ENCODE peak calls at places on chromosomes 2 and 18, in four cellular contexts. Q is K562, K is HepG2, R is SK-N-SH. E is an unnamed sample.

GRCh38 chr2:13546131-13546530 is 829.4 kb downstream of the TRIB2 start:
- DNase-seq in Q (no peak), K (no peak), R (no peak), E (no peak)

GRCh38 chr2:237483018-237483731 is 3.9 kb upstream of the MLPH start:
- DNase-seq in Q (no peak), K (no peak), R (no peak), E (no peak)

GRCh38 chr18:54616220-54616848 is 25.3 kb downstream of the DYNAP start:
- DNase-seq in Q (peak), K (no peak), R (no peak), E (no peak)

GRCh38 chr18:48592540-48592939 is 53.7 kb downstream of the CTIF start:
- DNase-seq in Q (peak), K (no peak), R (no peak), E (no peak)

GRCh38 chr18:39191058-39191457 is 1625.5 kb upstream of the CELF4 start:
- DNase-seq in Q (no peak), K (no peak), R (no peak), E (no peak)

GRCh38 chr2:62369549-62370164 is 136.3 kb downstream of the TMEM17 start:
- DNase-seq in Q (no peak), K (no peak), R (peak), E (no peak)

GRCh38 chr2:240965296-240965904 is 33.0 kb upstream of the SNED1 start:
- DNase-seq in Q (no peak), K (no peak), R (peak), E (no peak)

GRCh38 chr2:140994856-140995255 is 1136.0 kb downstream of the LRP1B start:
- DNase-seq in Q (no peak), K (no peak), R (no peak), E (no peak)

GRCh38 chr2:223846524-223846923 is 9.1 kb upstream of the AP1S3 start:
- DNase-seq in Q (no peak), K (no peak), R (no peak), E (no peak)

GRCh38 chr2:75381032-75381431 is 179.7 kb downstream of the EVA1A start:
- DNase-seq in Q (no peak), K (no peak), R (no peak), E (no peak)

GRCh38 chr18:39564716-39565115 is 1999.1 kb upstream of the CELF4 start:
- DNase-seq in Q (no peak), K (no peak), R (no peak), E (no peak)

GRCh38 chr2:194826241-194826640 is 830.8 kb upstream of the SLC39A10 start:
- DNase-seq in Q (no peak), K (no peak), R (no peak), E (no peak)

GRCh38 chr18:37251679-37252078 is 313.9 kb downstream of the CELF4 start:
- DNase-seq in Q (no peak), K (no peak), R (no peak), E (no peak)

GRCh38 chr2:206700141-206700540 is 18.1 kb downstream of the DYTN start:
- DNase-seq in Q (no peak), K (no peak), R (no peak), E (no peak)

GRCh38 chr18:56028514-56028913 is 440.5 kb upstream of the TCF4 start:
- DNase-seq in Q (no peak), K (no peak), R (no peak), E (no peak)

GRCh38 chr2:96140941-96141623 is 2.8 kb upstream of the ASTL start:
- DNase-seq in Q (no peak), K (no peak), R (no peak), E (no peak)

GRCh38 chr2:85888020-85888744 is 608 bp downstream of the ST3GAL5 start:
- DNase-seq in Q (peak), K (no peak), R (peak), E (no peak)

GRCh38 chr2:207902822-207903221 is 122.5 kb downstream of the PLEKHM3 start:
- DNase-seq in Q (no peak), K (no peak), R (no peak), E (no peak)

GRCh38 chr18:9428862-9429661 is 46.3 kb upstream of the RALBP1 start:
- DNase-seq in Q (no peak), K (no peak), R (no peak), E (no peak)

GRCh38 chr2:101986804-101987740 is 4.7 kb upstream of the IL1R2 start:
- DNase-seq in Q (no peak), K (peak), R (no peak), E (no peak)

GRCh38 chr2:219169950-219170654 is at the start of gene SLC23A3:
- DNase-seq in Q (no peak), K (no peak), R (no peak), E (no peak)

GRCh38 chr2:85794491-85795121 is 40.8 kb downstream of the ATOH8 start:
- DNase-seq in Q (no peak), K (no peak), R (peak), E (no peak)

GRCh38 chr18:65093341-65093740 is 657.5 kb upstream of the CDH7 start:
- DNase-seq in Q (no peak), K (no peak), R (no peak), E (no peak)

GRCh38 chr2:69118609-69119008 is 105.6 kb downstream of the ANTXR1 start:
- DNase-seq in Q (no peak), K (no peak), R (no peak), E (no peak)

GRCh38 chr18:42707080-42707479 is 408.4 kb downstream of the RIT2 start:
- DNase-seq in Q (no peak), K (no peak), R (no peak), E (no peak)

GRCh38 chr2:53088062-53088461 is 679.5 kb upstream of the CHAC2 start:
- DNase-seq in Q (no peak), K (no peak), R (no peak), E (no peak)

GRCh38 chr2:160974803-160975202 is 185.4 kb upstream of the TANK start:
- DNase-seq in Q (no peak), K (no peak), R (no peak), E (no peak)

GRCh38 chr18:50880108-50880465 is 1.2 kb downstream of the ME2 start:
- DNase-seq in Q (peak), K (no peak), R (peak), E (no peak)

GRCh38 chr2:43040084-43040854 is 186.1 kb downstream of the ZFP36L2 start:
- DNase-seq in Q (peak), K (no peak), R (no peak), E (no peak)

GRCh38 chr2:204468689-204469429 is 76.4 kb upstream of the PARD3B start:
- DNase-seq in Q (no peak), K (no peak), R (no peak), E (no peak)

DNA sequence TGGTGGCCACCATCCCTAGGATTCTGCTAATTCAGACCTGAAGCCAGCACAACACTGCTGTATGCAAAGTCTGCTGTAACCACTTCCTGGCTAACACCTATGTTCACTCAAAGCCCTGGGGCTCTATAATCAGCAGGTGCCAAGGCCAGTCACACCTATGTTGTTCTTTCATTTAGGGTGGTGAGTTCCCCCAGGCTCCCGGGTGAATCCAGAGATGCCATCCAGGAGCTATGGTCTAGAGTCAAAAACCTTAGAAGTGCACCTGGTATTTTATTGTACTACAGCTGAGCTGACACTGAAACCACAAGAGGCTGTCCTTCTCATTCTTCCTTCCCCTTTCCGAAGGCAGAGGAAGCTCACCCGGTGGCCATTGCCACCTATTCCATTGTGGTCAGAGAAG is 46.2 kb upstream of the CCDC141 start:
- DNase-seq in Q (no peak), K (no peak), R (no peak), E (peak)
- H3K4me3 ChIP-seq in Q (no peak), K (no peak), R (no peak), E (no peak)

GRCh38 chr2:105857076-105857740 is 112.5 kb downstream of the NCK2 start:
- DNase-seq in Q (no peak), K (no peak), R (no peak), E (no peak)
- TF ChIP-seq NFIC in Q (no peak), K (no peak), R (no peak), E (no peak)

DNA sequence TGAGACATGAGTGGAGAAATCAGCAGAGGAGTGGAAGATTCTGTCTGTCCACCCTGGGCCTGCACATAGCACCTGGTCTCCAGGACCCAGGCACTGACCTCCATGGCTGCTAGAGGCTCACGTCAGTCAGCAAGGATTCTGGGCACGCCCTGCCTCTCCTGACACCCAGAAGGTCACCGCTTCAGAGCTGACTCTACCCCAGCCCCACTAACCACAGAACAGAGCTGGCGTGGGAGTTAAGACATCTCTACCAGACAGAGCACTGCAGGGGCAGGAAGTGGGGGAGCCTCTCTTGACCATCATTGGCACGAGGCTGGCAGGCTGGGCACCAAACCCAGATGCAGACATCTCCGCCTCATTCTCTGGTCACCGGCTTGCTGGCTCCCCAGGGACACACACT is 3.0 kb downstream of the ADCY3 start:
- DNase-seq in Q (peak), K (no peak), R (no peak), E (peak)
- H3K4me3 ChIP-seq in Q (no peak), K (no peak), R (no peak), E (peak)

GRCh38 chr2:10552220-10552870 is 104.2 kb upstream of the ODC1 start:
- DNase-seq in Q (no peak), K (no peak), R (peak), E (no peak)
- TF ChIP-seq NFIC in Q (no peak), K (no peak), R (no peak), E (no peak)

GRCh38 chr2:39484620-39485495 is 47.8 kb upstream of the MAP4K3 start:
- DNase-seq in Q (no peak), K (no peak), R (peak), E (no peak)
- H3K4me3 ChIP-seq in Q (no peak), K (no peak), R (no peak), E (no peak)

GRCh38 chr18:63299837-63300787 is 19.5 kb downstream of the BCL2 start:
- DNase-seq in Q (no peak), K (no peak), R (no peak), E (no peak)

GRCh38 chr18:63302647-63303405 is 16.7 kb downstream of the BCL2 start:
- DNase-seq in Q (no peak), K (no peak), R (no peak), E (no peak)

GRCh38 chr18:63298393-63299015 is 21.1 kb downstream of the BCL2 start:
- DNase-seq in Q (no peak), K (no peak), R (no peak), E (no peak)

GRCh38 chr18:63303562-63303961 is 16.0 kb downstream of the BCL2 start:
- DNase-seq in Q (no peak), K (no peak), R (no peak), E (no peak)

GRCh38 chr18:63301458-63301857 is 18.1 kb downstream of the BCL2 start:
- DNase-seq in Q (no peak), K (no peak), R (no peak), E (no peak)
- TF ChIP-seq NFIC in Q (no peak), K (no peak), R (no peak), E (no peak)

DNA sequence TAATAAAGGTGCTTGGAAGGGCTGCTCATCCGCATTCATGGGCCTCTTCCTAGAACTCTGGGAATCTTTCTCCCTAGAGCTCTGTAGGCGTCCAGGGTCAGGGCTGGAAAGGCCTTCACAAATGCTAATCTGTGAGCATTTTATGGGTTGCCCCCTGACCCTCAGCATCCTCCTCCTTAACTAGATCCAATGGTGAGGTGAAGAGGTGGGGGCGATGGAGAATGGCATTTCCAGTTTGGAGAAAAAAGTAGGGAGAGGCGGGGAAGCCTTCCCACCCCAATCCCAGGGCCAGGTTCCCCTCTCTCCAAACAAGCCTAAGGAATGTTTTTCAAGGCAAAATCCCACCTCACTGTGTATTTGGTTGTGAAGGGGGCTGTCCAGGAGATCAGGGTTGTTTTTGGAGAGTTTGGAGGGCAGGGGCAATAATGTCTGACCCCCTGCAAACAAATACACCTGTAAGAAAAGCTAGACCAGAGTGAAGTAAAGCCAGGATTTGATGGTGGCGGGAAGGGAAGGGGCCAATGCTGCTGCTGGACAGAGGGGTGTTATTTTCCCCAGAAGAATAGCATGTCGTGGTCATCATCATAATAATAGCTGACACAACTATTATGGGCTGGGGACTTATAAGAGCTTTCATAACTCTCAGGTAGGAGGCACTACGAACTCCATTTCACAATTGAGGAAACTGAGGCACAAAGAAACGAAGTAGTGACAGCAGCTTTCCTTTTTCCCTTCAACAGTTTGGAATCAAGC is 1.4 kb upstream of the MYCN start:
- DNase-seq in Q (no peak), K (no peak), R (no peak), E (no peak)
- H3K4me3 ChIP-seq in Q (no peak), K (no peak), R (no peak), E (no peak)

DNA sequence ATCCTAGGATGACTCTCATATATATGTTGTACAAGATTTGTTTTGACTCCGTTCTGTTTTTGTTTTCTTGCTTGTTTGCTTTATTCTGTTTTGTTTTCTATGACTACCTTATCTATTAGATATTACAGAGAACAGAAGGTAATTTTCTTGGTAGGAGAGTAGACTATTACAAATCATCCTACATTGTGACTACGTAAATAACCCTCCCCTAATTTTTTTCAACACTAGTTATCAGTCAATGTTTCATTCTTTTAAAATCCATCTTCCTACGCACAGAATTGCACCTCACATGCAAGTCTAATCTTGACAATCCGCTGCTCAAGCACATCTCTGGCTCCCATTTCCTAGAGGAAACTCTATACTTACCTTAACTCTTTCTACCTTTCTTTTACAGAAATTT is 792.3 kb upstream of the PIK3C3 start:
- DNase-seq in Q (no peak), K (no peak), R (no peak), E (no peak)
- TF ChIP-seq NFIC in Q (no peak), K (no peak), R (no peak), E (no peak)

GRCh38 chr2:231667497-231667896 is 40.8 kb upstream of the PTMA start:
- DNase-seq in Q (no peak), K (no peak), R (no peak), E (no peak)
- H3K4me3 ChIP-seq in Q (no peak), K (peak), R (no peak), E (peak)

GRCh38 chr2:191166111-191166755 is 15.4 kb upstream of the STAT4 start:
- DNase-seq in Q (no peak), K (peak), R (no peak), E (no peak)
- TF ChIP-seq NFIC in Q (no peak), K (no peak), R (no peak), E (no peak)

E was measured in GM12878.